ENCODE peak calls at places on chromosomes 5 and 9, in seven cellular contexts. G is GM10248, X is frontal cortex, R is chondrocyte, J is Kasumi-1, Z is MM.1S, B is right atrium auricular region. M is an unnamed sample.

GRCh38 chr5:113293068-113293571 is 141.7 kb downstream of the TSSK1B start:
- DNase-seq in G (no peak), X (no peak), R (no peak), J (peak; percentile 73), Z (peak; percentile 29), B (no peak), M (peak; percentile 54)

GRCh38 chr5:144504929-144505578 is 334.4 kb downstream of the KCTD16 start:
- DNase-seq in G (no peak), X (no peak), R (no peak), J (no peak), Z (peak; percentile 14), B (no peak), M (no peak)

GRCh38 chr5:1033606-1034420 is 25.2 kb downstream of the NKD2 start:
- DNase-seq in G (no peak), X (no peak), R (peak; percentile 51), J (no peak), Z (no peak), B (no peak), M (no peak)

GRCh38 chr9:121930970-121931369 is 162.1 kb downstream of the TTLL11 start:
- DNase-seq in G (no peak), X (no peak), R (no peak), J (no peak), Z (no peak), B (no peak), M (no peak)

GRCh38 chr5:39215857-39216256 is 3.5 kb downstream of the FYB1 start:
- DNase-seq in G (no peak), X (no peak), R (no peak), J (no peak), Z (no peak), B (no peak), M (no peak)

GRCh38 chr5:2147504-2148311 is 265.0 kb upstream of the IRX4 start:
- DNase-seq in G (no peak), X (no peak), R (no peak), J (no peak), Z (no peak), B (no peak), M (no peak)

GRCh38 chr5:176548967-176549444 is at the start of gene CDHR2:
- DNase-seq in G (no peak), X (no peak), R (no peak), J (no peak), Z (no peak), B (no peak), M (no peak)

GRCh38 chr5:51201024-51201423 is 182.2 kb upstream of the ISL1 start:
- DNase-seq in G (no peak), X (no peak), R (no peak), J (no peak), Z (no peak), B (no peak), M (no peak)

GRCh38 chr5:109567374-109568044 is 122.2 kb upstream of the MAN2A1 start:
- DNase-seq in G (no peak), X (no peak), R (no peak), J (no peak), Z (no peak), B (no peak), M (no peak)

GRCh38 chr5:135399838-135400542 is 959 bp upstream of the MACROH2A1 start:
- DNase-seq in G (no peak), X (no peak), R (no peak), J (peak; percentile 64), Z (no peak), B (no peak), M (no peak)

GRCh38 chr5:51385214-51385613 is 2.0 kb downstream of the ISL1 start:
- DNase-seq in G (no peak), X (no peak), R (no peak), J (no peak), Z (no peak), B (no peak), M (no peak)

GRCh38 chr5:72388652-72389051 is 68.5 kb downstream of the PTCD2 start:
- DNase-seq in G (no peak), X (no peak), R (no peak), J (no peak), Z (no peak), B (no peak), M (no peak)

GRCh38 chr5:95817430-95817829 is 5.1 kb downstream of the GLRX start:
- DNase-seq in G (no peak), X (no peak), R (no peak), J (no peak), Z (no peak), B (no peak), M (peak; percentile 29)

GRCh38 chr9:124697326-124698200 is 73.5 kb downstream of the NR6A1 start:
- DNase-seq in G (no peak), X (no peak), R (no peak), J (no peak), Z (no peak), B (no peak), M (no peak)

GRCh38 chr9:137294091-137294683 is 7.9 kb downstream of the NRARP start:
- DNase-seq in G (no peak), X (no peak), R (no peak), J (peak; percentile 87), Z (peak; percentile 29), B (no peak), M (peak; percentile 87)

GRCh38 chr5:95955996-95956899 is 5.4 kb downstream of the ELL2 start:
- DNase-seq in G (no peak), X (no peak), R (no peak), J (no peak), Z (no peak), B (no peak), M (no peak)

GRCh38 chr9:26131891-26132290 is 453.6 kb upstream of the TUSC1 start:
- DNase-seq in G (no peak), X (no peak), R (no peak), J (no peak), Z (no peak), B (no peak), M (no peak)

GRCh38 chr5:68054625-68055024 is 160.9 kb upstream of the PIK3R1 start:
- DNase-seq in G (no peak), X (no peak), R (no peak), J (no peak), Z (no peak), B (no peak), M (no peak)

GRCh38 chr9:74044844-74045243 is 452.3 kb upstream of the RORB start:
- DNase-seq in G (no peak), X (no peak), R (no peak), J (no peak), Z (no peak), B (no peak), M (no peak)

GRCh38 chr5:131226899-131227298 is 37.0 kb upstream of the CDC42SE2 start:
- DNase-seq in G (no peak), X (no peak), R (no peak), J (no peak), Z (no peak), B (no peak), M (no peak)

GRCh38 chr5:65481171-65481575 is 547 bp downstream of the ADAMTS6 start:
- DNase-seq in G (no peak), X (no peak), R (no peak), J (peak; percentile 28), Z (no peak), B (no peak), M (no peak)

GRCh38 chr9:91117959-91118651 is 243.6 kb downstream of the AUH start:
- DNase-seq in G (no peak), X (peak; percentile 75), R (peak; percentile 92), J (no peak), Z (no peak), B (peak; percentile 91), M (no peak)

GRCh38 chr5:58235279-58235678 is 224.6 kb downstream of the PLK2 start:
- DNase-seq in G (no peak), X (no peak), R (no peak), J (peak; percentile 74), Z (no peak), B (no peak), M (no peak)

GRCh38 chr9:131049829-131050715 is 41.1 kb downstream of the LAMC3 start:
- DNase-seq in G (no peak), X (no peak), R (no peak), J (peak; percentile 3), Z (no peak), B (no peak), M (no peak)

GRCh38 chr5:143494162-143494561 is 90.7 kb upstream of the NR3C1 start:
- DNase-seq in G (no peak), X (no peak), R (no peak), J (no peak), Z (no peak), B (no peak), M (no peak)

GRCh38 chr5:30040483-30041116 is 1152.9 kb upstream of the CDH6 start:
- DNase-seq in G (peak; percentile 15), X (peak; percentile 14), R (no peak), J (peak; percentile 60), Z (peak; percentile 73), B (no peak), M (peak; percentile 85)

GRCh38 chr9:127838375-127839078 is 15.9 kb downstream of the ENG start:
- DNase-seq in G (no peak), X (peak; percentile 64), R (no peak), J (no peak), Z (no peak), B (peak; percentile 96), M (no peak)